ENCODE peak calls at places on chromosomes 4 and X, in five cellular contexts. H is transverse colon, M is mammary epithelial cell, R is AG09309, A is stomach. W is an unnamed sample.

GRCh38 chr4:169256856-169257756 is 13.7 kb downstream of the SH3RF1 start:
- DNase-seq in M (no peak), R (no peak), H (no peak), A (no peak), W (no peak)

GRCh38 chr4:105624530-105624929 is 72.1 kb downstream of the ARHGEF38 start:
- DNase-seq in A (peak), H (no peak), M (peak), R (peak), W (peak)

GRCh38 chr4:114132830-114133229 is 153.4 kb upstream of the ARSJ start:
- DNase-seq in M (peak), R (no peak), H (no peak), A (no peak), W (no peak)

GRCh38 chr4:182141046-182141445 is 102.2 kb upstream of the TENM3 start:
- DNase-seq in H (no peak), A (no peak), M (no peak), R (no peak), W (no peak)

GRCh38 chrX:13239272-13239671 is 80.6 kb downstream of the ATXN3L start:
- DNase-seq in R (no peak), M (no peak), H (no peak), A (no peak), W (no peak)

GRCh38 chr4:183610033-183610432 is 49.0 kb downstream of the RWDD4 start:
- DNase-seq in H (no peak), M (peak), A (no peak), R (no peak), W (no peak)

GRCh38 chr4:80199004-80199579 is 1.8 kb downstream of the PRDM8 start:
- DNase-seq in M (no peak), H (no peak), A (no peak), R (no peak), W (no peak)

GRCh38 chrX:41733939-41734338 is 10.0 kb downstream of the GPR82 start:
- DNase-seq in A (no peak), H (no peak), M (peak), R (no peak), W (no peak)

GRCh38 chr4:61572160-61572559 is 372.0 kb downstream of the ADGRL3 start:
- DNase-seq in R (no peak), H (no peak), A (no peak), M (peak), W (peak)

GRCh38 chrX:16785247-16786138 is 773 bp upstream of the TXLNG start:
- DNase-seq in M (no peak), R (no peak), H (peak), A (peak), W (no peak)

GRCh38 chrX:29231800-29232199 is 644.6 kb downstream of the IL1RAPL1 start:
- DNase-seq in R (no peak), H (no peak), M (no peak), A (no peak), W (no peak)

GRCh38 chr4:10629394-10629793 is 55.2 kb downstream of the CLNK start:
- DNase-seq in R (no peak), H (no peak), A (no peak), M (no peak), W (no peak)

GRCh38 chr4:99826016-99826415 is 9.4 kb downstream of the DAPP1 start:
- DNase-seq in A (no peak), R (no peak), H (no peak), M (peak), W (no peak)

GRCh38 chrX:66676413-66676812 is 37.5 kb upstream of the EDA2R start:
- DNase-seq in M (peak), R (peak), A (no peak), H (no peak), W (peak)

GRCh38 chr4:185381794-185382193 is 13.9 kb downstream of the LRP2BP start:
- DNase-seq in M (peak), H (no peak), R (no peak), A (no peak), W (no peak)

GRCh38 chrX:140572724-140573123 is 67.9 kb upstream of the SOX3 start:
- DNase-seq in A (peak), R (no peak), M (peak), H (peak), W (peak)

GRCh38 chr4:26372525-26373172 is 51.8 kb downstream of the RBPJ start:
- DNase-seq in R (no peak), A (no peak), H (no peak), M (peak), W (peak)

GRCh38 chrX:110021180-110022022 is 18.5 kb downstream of the TMEM164 start:
- DNase-seq in M (no peak), A (no peak), H (no peak), R (peak), W (no peak)

GRCh38 chr4:21882050-21882839 is 66.3 kb downstream of the KCNIP4 start:
- DNase-seq in M (peak), A (no peak), H (no peak), R (no peak), W (no peak)

GRCh38 chr4:185307136-185307950 is 88.4 kb downstream of the LRP2BP start:
- DNase-seq in A (no peak), H (no peak), R (no peak), M (peak), W (no peak)

GRCh38 chr4:173857828-173858227 is 327.8 kb upstream of the HAND2 start:
- DNase-seq in M (no peak), A (no peak), R (no peak), H (no peak), W (no peak)

GRCh38 chr4:16860506-16860905 is 37.9 kb downstream of the LDB2 start:
- DNase-seq in R (peak), M (no peak), A (no peak), H (no peak), W (peak)

GRCh38 chr4:4575284-4576211 is 33.7 kb upstream of the STX18 start:
- DNase-seq in H (peak), R (no peak), M (no peak), A (peak), W (no peak)

GRCh38 chr4:11739992-11740391 is 311.3 kb upstream of the HS3ST1 start:
- DNase-seq in H (no peak), R (no peak), A (no peak), M (no peak), W (no peak)

GRCh38 chrX:56726609-56727008 is 2.4 kb upstream of the NBDY start:
- DNase-seq in R (peak), M (peak), A (no peak), H (no peak), W (no peak)

GRCh38 chr4:109207060-109207459 is 95.4 kb downstream of the COL25A1 start:
- DNase-seq in H (no peak), M (peak), A (no peak), R (no peak), W (peak)

GRCh38 chr4:169615467-169616106 is 3.2 kb upstream of the NEK1 start:
- DNase-seq in H (no peak), M (peak), R (no peak), A (no peak), W (no peak)

GRCh38 chr4:163300445-163300844 is 32.0 kb downstream of the NPY1R start:
- DNase-seq in A (no peak), R (no peak), M (no peak), H (no peak), W (no peak)

GRCh38 chr4:147482281-147482680 is 1.4 kb downstream of the EDNRA start:
- DNase-seq in R (no peak), H (no peak), M (peak), A (no peak), W (no peak)

GRCh38 chr4:127284236-127284635 is 348.5 kb upstream of the INTU start:
- DNase-seq in H (no peak), A (no peak), M (no peak), R (no peak), W (no peak)

GRCh38 chr4:139666735-139667266 is 1.2 kb downstream of the MGST2 start:
- DNase-seq in R (no peak), M (peak), A (peak), H (peak), W (peak)
- H3K4me3 ChIP-seq in R (no peak), M (peak), A (peak), H (no peak), W (peak)

DNA sequence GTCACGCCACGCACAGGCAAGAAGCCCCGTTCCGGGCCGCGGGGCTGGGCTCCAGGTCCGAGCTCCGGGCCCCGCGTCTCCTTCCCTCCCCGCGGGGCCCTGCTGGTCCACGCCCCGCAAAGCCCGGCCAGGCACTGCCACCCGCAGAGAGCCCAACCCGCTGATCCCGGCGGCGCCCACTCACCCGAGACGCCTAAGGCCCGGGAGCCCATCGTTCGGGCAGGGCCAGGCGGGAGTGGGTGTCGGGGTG is 870 bp downstream of the PDZD4 start:
- DNase-seq in A (no peak), R (no peak), H (no peak), M (no peak), W (no peak)
- H3K4me3 ChIP-seq in A (peak), R (no peak), H (peak), M (no peak), W (no peak)

DNA sequence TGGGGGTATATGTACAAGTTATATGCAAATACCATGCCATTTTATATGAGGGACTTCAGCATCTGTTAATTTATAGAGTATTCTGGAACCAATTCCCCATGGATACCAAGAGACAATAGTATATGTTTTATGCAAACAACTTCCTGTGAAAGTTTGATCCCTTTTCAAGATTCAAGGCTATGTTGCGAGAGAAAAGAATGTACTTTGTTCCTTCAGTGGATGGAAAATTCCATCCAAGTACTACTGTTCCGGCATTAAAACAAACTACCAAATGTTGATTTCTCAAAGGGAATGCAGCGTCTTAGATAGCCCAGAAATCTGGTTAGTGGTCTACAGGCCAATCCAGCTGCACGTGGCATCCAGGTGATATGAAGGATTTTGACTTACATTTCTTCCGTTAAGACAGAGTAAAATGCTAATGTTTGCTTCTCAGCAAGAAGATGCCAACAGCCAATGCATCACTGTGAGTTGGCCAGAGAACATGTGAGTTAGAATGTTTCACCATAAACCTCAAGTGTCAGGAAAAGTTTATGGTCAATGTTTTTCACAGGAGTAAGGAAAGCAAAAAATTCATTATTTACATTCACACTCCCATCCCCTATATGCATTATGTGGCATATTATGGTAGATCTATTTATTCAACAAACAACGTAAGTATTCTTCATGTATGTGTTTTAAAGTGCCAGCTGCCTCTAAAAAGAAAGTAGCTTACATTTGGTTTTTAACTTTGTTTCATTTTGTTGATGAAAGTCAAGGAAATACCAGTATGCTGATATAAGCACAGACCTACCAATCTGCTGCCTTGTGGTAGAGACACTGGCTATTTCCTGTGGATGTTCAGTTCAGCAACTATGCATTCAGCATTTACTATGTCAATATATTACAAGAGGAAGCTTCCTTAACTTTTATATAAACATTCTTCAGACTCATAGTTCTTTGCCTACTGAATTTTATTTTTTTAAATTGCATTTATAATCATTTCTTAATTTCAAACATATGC is 44.4 kb downstream of the METTL14 start:
- DNase-seq in H (no peak), A (no peak), M (no peak), R (peak), W (no peak)
- H3K4me3 ChIP-seq in H (no peak), A (no peak), M (no peak), R (no peak), W (no peak)

DNA sequence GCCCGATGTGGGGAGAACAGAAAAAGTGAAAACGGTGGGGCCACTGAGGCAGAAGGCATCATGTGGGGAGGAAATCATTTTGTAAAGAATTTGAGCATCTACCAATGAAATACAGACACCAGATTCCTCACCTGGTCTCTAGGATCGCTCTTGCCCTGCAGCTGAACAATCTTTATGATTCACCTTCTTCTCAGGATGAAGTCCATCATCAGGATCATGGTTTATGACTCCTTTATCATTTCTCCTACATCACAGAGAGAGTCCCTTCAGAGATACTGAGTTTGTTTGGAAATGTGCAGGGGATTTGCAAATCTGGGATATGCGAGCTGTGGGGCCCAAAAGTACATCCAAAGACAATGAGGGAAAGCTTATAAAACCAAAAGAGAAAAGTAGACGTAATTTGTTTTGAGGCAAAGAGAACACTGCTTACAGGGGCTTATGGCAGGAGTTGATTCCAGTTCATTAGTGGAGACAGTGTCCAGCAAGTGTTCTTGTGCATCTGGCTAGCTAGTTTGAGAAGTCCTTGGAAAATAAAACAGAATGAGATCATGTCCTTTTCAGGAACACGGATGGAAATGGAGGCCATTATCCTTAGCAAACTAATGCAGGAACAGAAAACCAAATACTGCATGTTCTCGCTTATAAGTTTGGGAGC is 15.3 kb upstream of the ANXA5 start:
- DNase-seq in H (no peak), R (no peak), A (no peak), M (peak), W (no peak)
- H3K4me3 ChIP-seq in H (no peak), R (no peak), A (peak), M (peak), W (no peak)

GRCh38 chrX:69741706-69742105 is 125.8 kb downstream of the EDA start:
- DNase-seq in A (no peak), R (no peak), H (no peak), M (no peak), W (no peak)
- H3K4me3 ChIP-seq in A (no peak), R (no peak), H (no peak), M (no peak), W (no peak)

DNA sequence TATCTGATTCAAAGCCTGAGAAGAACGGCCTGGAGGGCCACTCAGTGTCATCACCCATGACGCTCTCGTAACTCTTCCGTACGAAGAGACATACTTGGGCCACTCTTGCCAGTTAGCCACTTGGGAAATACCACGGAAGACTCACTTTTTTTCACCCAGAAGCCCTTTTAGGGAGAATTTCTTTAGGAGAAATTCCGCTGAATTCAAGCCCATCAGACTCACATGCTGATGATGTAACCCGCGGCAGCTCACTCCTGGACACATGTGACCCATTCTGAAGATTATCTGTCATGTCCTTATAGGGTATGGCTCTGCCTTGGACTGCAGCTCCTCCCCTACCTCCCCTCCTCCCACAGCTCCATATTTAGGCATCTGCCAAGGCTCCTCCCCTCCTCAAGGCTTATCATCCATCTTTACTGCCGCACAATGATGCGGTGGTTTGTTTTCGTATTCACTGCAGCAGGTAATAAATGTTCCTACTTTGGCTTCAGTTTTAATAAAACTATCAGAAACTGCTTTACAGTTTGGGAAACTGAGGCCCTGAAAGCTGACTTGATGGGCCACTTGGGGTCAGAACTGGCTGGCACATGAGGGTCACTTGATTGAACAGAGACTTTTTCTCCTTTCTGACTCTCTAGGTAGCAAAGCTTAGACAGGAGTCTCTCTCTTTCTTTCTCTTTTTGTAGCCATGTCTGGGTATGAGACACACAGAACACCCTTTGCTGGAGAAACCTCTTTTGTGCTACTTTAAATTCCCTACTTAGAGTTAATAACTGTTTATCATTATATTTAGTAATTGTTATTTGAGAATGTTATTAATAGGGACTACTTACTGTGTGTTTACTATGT is 42.1 kb downstream of the RHOH start:
- DNase-seq in R (no peak), M (no peak), A (no peak), H (peak), W (no peak)
- H3K4me3 ChIP-seq in R (no peak), M (no peak), A (no peak), H (no peak), W (no peak)

DNA sequence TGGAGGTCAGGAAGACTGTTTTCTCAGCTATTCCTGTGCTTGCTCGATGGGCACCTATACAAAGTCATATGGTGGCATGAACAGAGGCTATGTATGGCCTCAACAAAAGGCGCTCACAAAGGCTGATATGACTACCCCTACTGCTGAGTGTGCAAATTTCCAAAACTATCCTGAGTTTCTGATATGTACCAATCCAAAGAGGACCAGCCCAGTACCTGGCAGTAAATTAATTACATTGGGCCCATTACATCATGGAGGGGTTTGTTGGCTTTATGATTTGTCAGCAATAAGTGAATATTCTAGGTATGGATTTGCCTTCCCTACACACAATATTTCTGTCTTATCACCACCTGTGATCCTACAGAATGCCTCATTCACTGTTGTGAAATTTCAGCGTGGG is 12.3 kb downstream of the MAGED1 start:
- DNase-seq in R (no peak), M (no peak), A (no peak), H (no peak), W (no peak)
- H3K4me3 ChIP-seq in R (no peak), M (no peak), A (no peak), H (no peak), W (no peak)

GRCh38 chrX:1291110-1291740 is 22.6 kb downstream of the CSF2RA start:
- DNase-seq in H (no peak), R (no peak), M (no peak), A (no peak), W (no peak)
- H3K4me3 ChIP-seq in H (no peak), R (no peak), M (no peak), A (no peak), W (no peak)